ENCODE peak calls at places on chromosomes 3 and 15, in five cellular contexts. N is CD8-positive, alpha-beta T cell; P is mucosa of descending colon; K is ovary; W is mammary epithelial cell. V is an unnamed sample.

GRCh38 chr3:122387709-122388108 is 3.7 kb downstream of the FAM162A start:
- DNase-seq in N (no peak), P (no peak), K (no peak), W (no peak), V (no peak)

GRCh38 chr3:161503271-161503670 is 6.7 kb downstream of the OTOL1 start:
- DNase-seq in N (no peak), P (no peak), K (no peak), W (no peak), V (no peak)

GRCh38 chr3:188088948-188089685 is 64.8 kb upstream of the LPP start:
- DNase-seq in N (no peak), P (no peak), K (no peak), W (peak), V (no peak)

GRCh38 chr3:52763466-52763865 is 7.3 kb downstream of the NEK4 start:
- DNase-seq in N (no peak), P (no peak), K (no peak), W (no peak), V (no peak)

GRCh38 chr3:47536221-47536891 is 22.8 kb upstream of the ELP6 start:
- DNase-seq in N (no peak), P (no peak), K (no peak), W (no peak), V (no peak)

GRCh38 chr3:34683851-34684250 is 885.4 kb downstream of the PDCD6IP start:
- DNase-seq in N (peak), P (no peak), K (peak), W (peak), V (no peak)

GRCh38 chr3:44114142-44114541 is 127.5 kb upstream of the TOPAZ1 start:
- DNase-seq in N (peak), P (no peak), K (no peak), W (no peak), V (peak)

GRCh38 chr3:134197681-134198261 is 52.9 kb downstream of the RYK start:
- DNase-seq in N (no peak), P (no peak), K (no peak), W (peak), V (no peak)

GRCh38 chr15:61621865-61622264 is 392.8 kb upstream of the RORA start:
- DNase-seq in N (no peak), P (no peak), K (no peak), W (no peak), V (no peak)

GRCh38 chr15:61624950-61625349 is 395.8 kb upstream of the RORA start:
- DNase-seq in N (no peak), P (no peak), K (no peak), W (no peak), V (no peak)

GRCh38 chr15:61623746-61624145 is 394.6 kb upstream of the RORA start:
- DNase-seq in N (no peak), P (no peak), K (no peak), W (no peak), V (no peak)

DNA sequence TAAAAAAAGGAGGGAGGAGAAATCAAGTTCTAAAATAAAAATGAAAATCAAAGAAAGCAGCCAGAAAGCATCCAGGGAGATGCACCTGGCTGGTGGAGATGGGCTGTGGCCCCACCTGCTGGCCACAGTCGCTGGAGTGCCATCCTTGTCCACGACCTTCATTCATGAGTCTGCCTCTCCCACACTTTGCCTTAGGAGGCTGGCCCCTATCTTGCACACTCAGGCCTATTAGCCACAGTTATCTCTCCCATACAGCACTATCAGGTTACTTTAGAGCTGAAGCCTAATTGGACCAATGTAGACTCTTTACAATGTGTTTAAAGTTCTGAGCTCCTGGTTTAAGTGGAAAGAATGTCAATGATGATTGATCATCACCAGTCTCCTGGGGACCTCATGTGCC is 392.0 kb upstream of the RORA start:
- DNase-seq in N (no peak), P (no peak), K (no peak), W (peak), V (no peak)
- TF ChIP-seq CTCF in N (peak), P (no peak), K (no peak), W (peak), V (no peak)

GRCh38 chr15:75620776-75621536 is 4.6 kb downstream of the SNUPN start:
- DNase-seq in N (no peak), P (peak), K (peak), W (peak), V (no peak)
- TF ChIP-seq CTCF in N (no peak), P (no peak), K (peak), W (peak), V (no peak)

GRCh38 chr3:17307482-17307881 is 422.7 kb downstream of the PLCL2 start:
- DNase-seq in N (no peak), P (no peak), K (no peak), W (no peak), V (no peak)
- TF ChIP-seq CTCF in N (no peak), P (no peak), K (no peak), W (peak), V (no peak)

GRCh38 chr15:81642451-81642990 is 268.5 kb upstream of the TMC3 start:
- DNase-seq in N (no peak), P (no peak), K (no peak), W (no peak), V (no peak)

GRCh38 chr15:81643773-81644172 is 269.8 kb upstream of the TMC3 start:
- DNase-seq in N (no peak), P (no peak), K (no peak), W (no peak), V (no peak)

DNA sequence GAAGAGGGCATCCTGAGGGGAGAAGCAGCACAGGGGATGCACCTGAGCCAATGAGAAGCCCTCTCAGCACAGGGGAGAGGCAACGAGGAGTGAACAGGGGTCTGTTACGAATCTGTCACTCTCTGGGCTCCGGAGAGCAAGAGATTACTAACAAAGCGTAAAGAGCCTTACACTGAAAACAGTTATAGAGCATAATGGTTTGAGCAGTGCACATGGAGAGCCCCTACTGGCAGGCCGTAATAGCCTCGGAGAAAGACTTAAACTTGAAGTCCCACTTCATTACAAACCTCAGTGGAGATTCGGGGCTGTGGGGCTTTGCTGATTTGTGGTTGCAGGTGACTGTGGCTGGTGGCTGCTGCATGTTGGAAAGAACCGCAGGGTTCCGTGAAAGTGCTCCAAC is 271.5 kb upstream of the TMC3 start:
- DNase-seq in N (no peak), P (no peak), K (no peak), W (no peak), V (no peak)
- TF ChIP-seq CTCF in N (no peak), P (no peak), K (no peak), W (no peak), V (no peak)

GRCh38 chr15:40782609-40783227 is 12.9 kb downstream of the C15orf62 start:
- DNase-seq in N (peak), P (peak), K (peak), W (peak), V (peak)
- TF ChIP-seq CTCF in N (peak), P (peak), K (no peak), W (peak), V (no peak)

DNA sequence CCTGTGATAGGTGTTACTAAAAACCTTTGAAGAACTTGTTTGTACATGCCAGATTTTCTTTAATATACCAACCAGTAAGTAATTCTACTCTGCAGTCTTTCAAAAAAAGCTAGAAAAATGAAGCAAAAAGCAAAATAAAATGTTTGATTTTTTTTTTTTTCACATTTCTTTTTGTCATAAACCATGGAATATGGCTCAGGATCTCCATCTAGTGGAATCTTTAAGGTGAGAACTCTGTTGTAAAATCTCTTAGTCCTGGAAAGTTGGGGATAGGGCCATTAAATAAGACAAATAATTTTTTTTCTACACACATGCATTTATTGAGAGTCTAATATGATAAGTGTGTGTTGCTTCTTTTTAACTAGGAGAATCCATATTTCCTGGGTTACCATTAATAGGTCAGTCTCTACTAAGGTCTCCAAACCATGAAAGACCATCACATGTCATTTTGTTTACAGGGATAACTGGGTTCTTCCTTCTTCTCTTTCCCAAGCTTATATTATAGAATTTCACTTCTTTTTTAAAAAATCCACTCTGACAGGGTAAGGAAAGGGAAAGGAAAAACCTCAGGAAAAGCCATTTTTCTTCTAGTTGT is 84.6 kb downstream of the SLC9A9 start:
- DNase-seq in N (no peak), P (no peak), K (no peak), W (no peak), V (no peak)
- TF ChIP-seq CTCF in N (peak), P (no peak), K (no peak), W (peak), V (no peak)

GRCh38 chr3:153927107-153927506 is 194.1 kb upstream of the ARHGEF26 start:
- DNase-seq in N (no peak), P (no peak), K (no peak), W (peak), V (no peak)
- TF ChIP-seq CTCF in N (no peak), P (no peak), K (no peak), W (peak), V (no peak)